ENCODE peak calls at places on chromosomes 7 and 10, in seven cellular contexts. F, B, J, D, Y, M and T are unnamed samples.

GRCh38 chr10:102998508-102998907 is 80.4 kb downstream of the CNNM2 start:
- DNase-seq in F (no peak), J (no peak), M (no peak), Y (no peak), B (no peak), D (no peak), T (no peak)

GRCh38 chr10:22253578-22253882 is 35.7 kb upstream of the EBLN1 start:
- DNase-seq in M (no peak), Y (peak), B (no peak), D (no peak), F (no peak), J (peak), T (no peak)

GRCh38 chr10:125441151-125441550 is 241.8 kb downstream of the TEX36 start:
- DNase-seq in Y (no peak), M (no peak), J (no peak), F (peak), D (no peak), B (peak), T (no peak)

GRCh38 chr10:44827431-44828006 is 83.6 kb upstream of the TMEM72 start:
- DNase-seq in J (no peak), D (no peak), F (no peak), M (no peak), B (no peak), Y (no peak), T (no peak)

GRCh38 chr7:40966693-40967092 is 736.2 kb downstream of the INHBA start:
- DNase-seq in J (no peak), B (no peak), M (no peak), Y (no peak), F (no peak), D (no peak), T (no peak)

GRCh38 chr7:92872701-92873100 is 36.3 kb upstream of the CDK6 start:
- DNase-seq in F (peak), Y (no peak), J (no peak), D (no peak), M (peak), B (peak), T (no peak)

GRCh38 chr10:77493851-77494788 is 143.5 kb downstream of the KCNMA1 start:
- DNase-seq in J (peak), Y (no peak), M (peak), B (peak), F (peak), D (peak), T (no peak)

GRCh38 chr7:85178531-85179298 is 8.1 kb downstream of the SEMA3D start:
- DNase-seq in F (no peak), M (no peak), D (no peak), B (peak), J (no peak), Y (no peak), T (no peak)

GRCh38 chr7:127938588-127938987 is 92.6 kb downstream of the LRRC4 start:
- DNase-seq in B (peak), J (no peak), D (peak), F (peak), Y (no peak), M (peak), T (peak)

GRCh38 chr10:76880931-76881330 is 756.7 kb downstream of the KCNMA1 start:
- DNase-seq in B (no peak), Y (no peak), J (no peak), D (no peak), M (no peak), F (no peak), T (no peak)

GRCh38 chr10:25642736-25643135 is 291.3 kb upstream of the MYO3A start:
- DNase-seq in Y (no peak), B (no peak), J (no peak), F (no peak), M (no peak), D (no peak), T (no peak)

GRCh38 chr7:81383848-81384247 is 386.0 kb downstream of the HGF start:
- DNase-seq in B (no peak), M (no peak), D (no peak), J (no peak), F (no peak), Y (no peak), T (no peak)

GRCh38 chr7:44764665-44765578 is 16.3 kb downstream of the ZMIZ2 start:
- DNase-seq in M (no peak), J (no peak), D (peak), B (peak), F (peak), Y (no peak), T (no peak)

GRCh38 chr7:122380993-122381392 is 76.4 kb upstream of the FEZF1 start:
- DNase-seq in D (no peak), B (no peak), F (no peak), Y (no peak), M (no peak), J (no peak), T (no peak)

GRCh38 chr7:26612742-26613141 is 251.6 kb downstream of the SKAP2 start:
- DNase-seq in B (no peak), F (no peak), D (no peak), J (no peak), Y (no peak), M (peak), T (no peak)